ENCODE peak calls at places on chromosome 13, in eight cellular contexts. One of them, this sample, is unnamed.

GRCh38 chr13:90445179-90445578 is 902.3 kb upstream of the MIR17HG start:
- DNase-seq in choroid plexus epithelial cell: peak; percentile 94
- DNase-seq in heart right ventricle: no peak
- DNase-seq in GM13976: no peak
- DNase-seq in HFFc6: peak; percentile 87
- DNase-seq in GM12878: no peak
- DNase-seq in CD4-positive, alpha-beta T cell: no peak
- DNase-seq in cardiac muscle cell: peak; percentile 95
- DNase-seq in this sample: no peak

GRCh38 chr13:111548301-111548700 is 227.9 kb downstream of the TEX29 start:
- DNase-seq in cardiac muscle cell: no peak
- DNase-seq in GM13976: no peak
- DNase-seq in choroid plexus epithelial cell: no peak
- DNase-seq in CD4-positive, alpha-beta T cell: no peak
- DNase-seq in GM12878: no peak
- DNase-seq in HFFc6: no peak
- DNase-seq in heart right ventricle: no peak
- DNase-seq in this sample: no peak

GRCh38 chr13:38325426-38325825 is 24.2 kb upstream of the UFM1 start:
- DNase-seq in CD4-positive, alpha-beta T cell: no peak
- DNase-seq in GM12878: no peak
- DNase-seq in choroid plexus epithelial cell: no peak
- DNase-seq in cardiac muscle cell: no peak
- DNase-seq in heart right ventricle: no peak
- DNase-seq in GM13976: no peak
- DNase-seq in HFFc6: no peak
- DNase-seq in this sample: no peak

GRCh38 chr13:106083620-106084350 is 451.7 kb downstream of the EFNB2 start:
- DNase-seq in heart right ventricle: peak; percentile 32
- DNase-seq in HFFc6: peak; percentile 44
- DNase-seq in cardiac muscle cell: peak; percentile 62
- DNase-seq in CD4-positive, alpha-beta T cell: no peak
- DNase-seq in choroid plexus epithelial cell: peak; percentile 78
- DNase-seq in GM13976: peak; percentile 40
- DNase-seq in GM12878: no peak
- DNase-seq in this sample: peak; percentile 13

GRCh38 chr13:111270765-111271164 is 49.7 kb upstream of the TEX29 start:
- DNase-seq in cardiac muscle cell: no peak
- DNase-seq in GM13976: no peak
- DNase-seq in GM12878: no peak
- DNase-seq in heart right ventricle: no peak
- DNase-seq in choroid plexus epithelial cell: peak; percentile 59
- DNase-seq in HFFc6: peak; percentile 53
- DNase-seq in CD4-positive, alpha-beta T cell: no peak
- DNase-seq in this sample: no peak

GRCh38 chr13:72853000-72853399 is 71.1 kb downstream of the PIBF1 start:
- DNase-seq in HFFc6: no peak
- DNase-seq in GM12878: no peak
- DNase-seq in GM13976: no peak
- DNase-seq in heart right ventricle: no peak
- DNase-seq in cardiac muscle cell: peak; percentile 37
- DNase-seq in CD4-positive, alpha-beta T cell: no peak
- DNase-seq in choroid plexus epithelial cell: peak; percentile 13
- DNase-seq in this sample: no peak

GRCh38 chr13:109869312-109870237 is 83.2 kb upstream of the IRS2 start:
- DNase-seq in HFFc6: peak; percentile 16
- DNase-seq in GM13976: no peak
- DNase-seq in CD4-positive, alpha-beta T cell: peak; percentile 2
- DNase-seq in choroid plexus epithelial cell: peak; percentile 62
- DNase-seq in heart right ventricle: peak; percentile 80
- DNase-seq in GM12878: no peak
- DNase-seq in cardiac muscle cell: peak; percentile 84
- DNase-seq in this sample: no peak

GRCh38 chr13:32840113-32840512 is 176.1 kb upstream of the KL start:
- DNase-seq in GM13976: no peak
- DNase-seq in heart right ventricle: no peak
- DNase-seq in choroid plexus epithelial cell: no peak
- DNase-seq in CD4-positive, alpha-beta T cell: no peak
- DNase-seq in cardiac muscle cell: no peak
- DNase-seq in GM12878: no peak
- DNase-seq in HFFc6: no peak
- DNase-seq in this sample: no peak

GRCh38 chr13:19083340-19083739 is 98.3 kb downstream of the TUBA3C start:
- DNase-seq in GM12878: no peak
- DNase-seq in GM13976: no peak
- DNase-seq in heart right ventricle: no peak
- DNase-seq in HFFc6: no peak
- DNase-seq in cardiac muscle cell: no peak
- DNase-seq in CD4-positive, alpha-beta T cell: no peak
- DNase-seq in choroid plexus epithelial cell: no peak
- DNase-seq in this sample: no peak

GRCh38 chr13:89115307-89115706 is 1444.1 kb downstream of the SLITRK5 start:
- DNase-seq in GM12878: no peak
- DNase-seq in HFFc6: no peak
- DNase-seq in choroid plexus epithelial cell: no peak
- DNase-seq in GM13976: no peak
- DNase-seq in CD4-positive, alpha-beta T cell: no peak
- DNase-seq in cardiac muscle cell: no peak
- DNase-seq in heart right ventricle: no peak
- DNase-seq in this sample: no peak

GRCh38 chr13:70755411-70755810 is 647.2 kb upstream of the KLHL1 start:
- DNase-seq in choroid plexus epithelial cell: no peak
- DNase-seq in GM13976: no peak
- DNase-seq in HFFc6: no peak
- DNase-seq in GM12878: no peak
- DNase-seq in heart right ventricle: no peak
- DNase-seq in cardiac muscle cell: no peak
- DNase-seq in CD4-positive, alpha-beta T cell: no peak
- DNase-seq in this sample: no peak

GRCh38 chr13:72530471-72530870 is 197.0 kb downstream of the MZT1 start:
- DNase-seq in GM13976: no peak
- DNase-seq in cardiac muscle cell: no peak
- DNase-seq in choroid plexus epithelial cell: peak; percentile 61
- DNase-seq in GM12878: no peak
- DNase-seq in heart right ventricle: no peak
- DNase-seq in CD4-positive, alpha-beta T cell: no peak
- DNase-seq in HFFc6: no peak
- DNase-seq in this sample: no peak

GRCh38 chr13:63024458-63024857 is 1608.8 kb upstream of the PCDH20 start:
- DNase-seq in cardiac muscle cell: no peak
- DNase-seq in heart right ventricle: no peak
- DNase-seq in choroid plexus epithelial cell: peak; percentile 56
- DNase-seq in CD4-positive, alpha-beta T cell: no peak
- DNase-seq in GM13976: no peak
- DNase-seq in GM12878: no peak
- DNase-seq in HFFc6: no peak
- DNase-seq in this sample: no peak

GRCh38 chr13:65856464-65856863 is 1373.7 kb downstream of the PCDH9 start:
- DNase-seq in heart right ventricle: no peak
- DNase-seq in HFFc6: peak; percentile 14
- DNase-seq in choroid plexus epithelial cell: peak; percentile 82
- DNase-seq in GM13976: no peak
- DNase-seq in GM12878: no peak
- DNase-seq in cardiac muscle cell: peak; percentile 17
- DNase-seq in CD4-positive, alpha-beta T cell: no peak
- DNase-seq in this sample: no peak

GRCh38 chr13:65855276-65855675 is 1374.9 kb downstream of the PCDH9 start:
- DNase-seq in CD4-positive, alpha-beta T cell: no peak
- DNase-seq in GM13976: no peak
- DNase-seq in GM12878: no peak
- DNase-seq in cardiac muscle cell: peak; percentile 34
- DNase-seq in HFFc6: no peak
- DNase-seq in heart right ventricle: no peak
- DNase-seq in choroid plexus epithelial cell: peak; percentile 67
- DNase-seq in this sample: no peak

DNA sequence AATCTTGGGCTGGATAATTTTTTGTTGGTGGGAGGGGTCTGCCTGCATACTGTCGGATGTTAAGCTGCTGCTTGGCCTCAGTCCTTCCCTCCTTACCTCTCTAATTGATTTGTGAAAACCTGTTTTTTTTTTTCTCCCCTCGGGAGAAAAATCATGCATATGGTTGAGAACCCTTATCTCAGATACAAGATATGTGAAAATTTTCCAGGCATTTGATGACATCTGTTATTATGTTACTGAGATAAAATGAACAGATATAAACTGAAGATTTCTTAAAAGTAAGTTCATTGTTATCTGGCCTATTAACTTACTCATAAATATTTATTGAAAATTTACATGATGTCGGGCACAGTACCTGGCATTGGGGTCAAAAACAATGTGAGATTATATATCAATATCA is 1375.7 kb downstream of the PCDH9 start:
- DNase-seq in choroid plexus epithelial cell: no peak
- DNase-seq in CD4-positive, alpha-beta T cell: no peak
- DNase-seq in HFFc6: no peak
- DNase-seq in heart right ventricle: no peak
- DNase-seq in GM12878: no peak
- DNase-seq in cardiac muscle cell: no peak
- DNase-seq in GM13976: no peak
- DNase-seq in this sample: no peak
- TF ChIP-seq CTCF in choroid plexus epithelial cell: no peak
- TF ChIP-seq CTCF in CD4-positive, alpha-beta T cell: no peak
- TF ChIP-seq CTCF in HFFc6: no peak
- TF ChIP-seq CTCF in heart right ventricle: no peak
- TF ChIP-seq CTCF in GM12878: no peak
- TF ChIP-seq CTCF in cardiac muscle cell: no peak
- TF ChIP-seq CTCF in GM13976: no peak
- TF ChIP-seq CTCF in this sample: no peak

GRCh38 chr13:44972956-44973581 is 16.2 kb downstream of the NUFIP1 start:
- DNase-seq in heart right ventricle: no peak
- DNase-seq in GM13976: no peak
- DNase-seq in choroid plexus epithelial cell: peak; percentile 55
- DNase-seq in HFFc6: peak; percentile 27
- DNase-seq in CD4-positive, alpha-beta T cell: no peak
- DNase-seq in GM12878: no peak
- DNase-seq in cardiac muscle cell: peak; percentile 58
- DNase-seq in this sample: no peak
- TF ChIP-seq CTCF in heart right ventricle: peak; percentile 59
- TF ChIP-seq CTCF in GM13976: no peak
- TF ChIP-seq CTCF in choroid plexus epithelial cell: peak; percentile 39
- TF ChIP-seq CTCF in HFFc6: peak; percentile 87
- TF ChIP-seq CTCF in CD4-positive, alpha-beta T cell: peak; percentile 70
- TF ChIP-seq CTCF in GM12878: peak; percentile 16
- TF ChIP-seq CTCF in cardiac muscle cell: peak; percentile 54
- TF ChIP-seq CTCF in this sample: peak; percentile 40

GRCh38 chr13:99196466-99197256 is 4.0 kb upstream of the UBAC2 start:
- DNase-seq in choroid plexus epithelial cell: peak; percentile 30
- DNase-seq in GM12878: no peak
- DNase-seq in GM13976: no peak
- DNase-seq in heart right ventricle: no peak
- DNase-seq in HFFc6: no peak
- DNase-seq in CD4-positive, alpha-beta T cell: no peak
- DNase-seq in cardiac muscle cell: no peak
- DNase-seq in this sample: no peak
- TF ChIP-seq CTCF in choroid plexus epithelial cell: peak; percentile 41
- TF ChIP-seq CTCF in GM12878: peak; percentile 24
- TF ChIP-seq CTCF in GM13976: no peak
- TF ChIP-seq CTCF in heart right ventricle: no peak
- TF ChIP-seq CTCF in HFFc6: peak; percentile 53
- TF ChIP-seq CTCF in CD4-positive, alpha-beta T cell: peak; percentile 60
- TF ChIP-seq CTCF in cardiac muscle cell: peak; percentile 6
- TF ChIP-seq CTCF in this sample: peak; percentile 33

DNA sequence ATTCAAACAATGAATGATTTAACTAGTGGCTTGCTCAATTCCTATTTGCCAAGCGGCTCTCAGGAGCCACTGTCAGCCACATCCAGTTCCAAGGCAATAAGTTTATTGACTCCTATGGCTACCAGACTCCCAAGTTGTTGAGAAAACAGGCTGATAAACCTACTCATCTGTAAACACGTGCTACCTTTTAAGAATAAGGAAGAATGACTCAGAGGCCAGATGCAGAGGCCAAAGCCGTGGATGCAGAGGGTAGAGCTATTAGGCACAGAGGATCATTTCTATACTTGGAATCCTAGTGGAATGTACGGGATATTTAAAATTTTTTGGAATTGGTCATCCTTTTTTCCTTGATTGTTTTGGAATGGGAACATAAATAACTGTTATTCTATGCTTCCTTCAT is 1921.1 kb downstream of the OLFM4 start:
- DNase-seq in GM12878: no peak
- DNase-seq in choroid plexus epithelial cell: no peak
- DNase-seq in GM13976: no peak
- DNase-seq in CD4-positive, alpha-beta T cell: no peak
- DNase-seq in HFFc6: no peak
- DNase-seq in cardiac muscle cell: no peak
- DNase-seq in heart right ventricle: no peak
- DNase-seq in this sample: no peak
- TF ChIP-seq CTCF in GM12878: no peak
- TF ChIP-seq CTCF in choroid plexus epithelial cell: no peak
- TF ChIP-seq CTCF in GM13976: no peak
- TF ChIP-seq CTCF in CD4-positive, alpha-beta T cell: no peak
- TF ChIP-seq CTCF in HFFc6: no peak
- TF ChIP-seq CTCF in cardiac muscle cell: no peak
- TF ChIP-seq CTCF in heart right ventricle: no peak
- TF ChIP-seq CTCF in this sample: no peak

GRCh38 chr13:45812599-45813372 is 38.8 kb downstream of the SIAH3 start:
- DNase-seq in choroid plexus epithelial cell: no peak
- DNase-seq in HFFc6: no peak
- DNase-seq in GM12878: no peak
- DNase-seq in cardiac muscle cell: no peak
- DNase-seq in CD4-positive, alpha-beta T cell: no peak
- DNase-seq in GM13976: no peak
- DNase-seq in heart right ventricle: no peak
- DNase-seq in this sample: no peak

GRCh38 chr13:45809810-45810394 is 41.7 kb downstream of the SIAH3 start:
- DNase-seq in cardiac muscle cell: no peak
- DNase-seq in GM12878: no peak
- DNase-seq in CD4-positive, alpha-beta T cell: no peak
- DNase-seq in heart right ventricle: no peak
- DNase-seq in HFFc6: no peak
- DNase-seq in choroid plexus epithelial cell: no peak
- DNase-seq in GM13976: no peak
- DNase-seq in this sample: no peak

GRCh38 chr13:45811891-45812583 is 39.5 kb downstream of the SIAH3 start:
- DNase-seq in GM12878: no peak
- DNase-seq in cardiac muscle cell: no peak
- DNase-seq in HFFc6: no peak
- DNase-seq in GM13976: no peak
- DNase-seq in choroid plexus epithelial cell: no peak
- DNase-seq in heart right ventricle: no peak
- DNase-seq in CD4-positive, alpha-beta T cell: no peak
- DNase-seq in this sample: no peak

DNA sequence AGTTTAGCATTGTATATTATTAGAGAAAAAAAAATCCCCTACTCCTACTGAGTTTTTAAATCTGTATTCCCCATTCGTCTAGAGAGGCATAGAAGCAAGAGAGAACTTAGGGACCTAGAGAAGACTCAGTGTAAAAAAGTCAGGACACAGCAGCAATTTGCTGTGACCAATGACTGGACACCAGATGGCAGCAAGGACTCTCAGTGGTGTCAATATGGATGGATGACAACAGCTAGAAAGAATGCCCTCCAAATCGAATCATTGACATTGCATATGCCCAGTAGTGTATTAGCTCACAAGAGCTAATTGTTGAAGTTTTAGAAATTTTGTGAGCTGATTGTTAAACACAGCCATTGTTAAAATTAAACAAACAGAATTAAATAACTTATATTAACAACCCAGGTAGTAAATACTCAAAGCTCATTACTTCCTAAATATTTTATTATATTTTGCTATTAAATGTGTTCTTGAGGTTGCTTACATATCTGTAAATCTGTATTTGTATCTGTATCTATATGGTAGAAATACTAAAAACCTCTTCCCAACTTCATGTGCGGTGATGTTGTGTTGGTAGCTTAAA is 43.9 kb downstream of the SIAH3 start:
- DNase-seq in cardiac muscle cell: peak; percentile 56
- DNase-seq in GM12878: peak; percentile 8
- DNase-seq in choroid plexus epithelial cell: peak; percentile 66
- DNase-seq in heart right ventricle: peak; percentile 29
- DNase-seq in HFFc6: peak; percentile 33
- DNase-seq in CD4-positive, alpha-beta T cell: peak; percentile 14
- DNase-seq in GM13976: peak; percentile 62
- DNase-seq in this sample: peak; percentile 60
- TF ChIP-seq CTCF in cardiac muscle cell: peak; percentile 48
- TF ChIP-seq CTCF in GM12878: peak; percentile 54
- TF ChIP-seq CTCF in choroid plexus epithelial cell: peak; percentile 69
- TF ChIP-seq CTCF in heart right ventricle: peak; percentile 60
- TF ChIP-seq CTCF in HFFc6: peak; percentile 71
- TF ChIP-seq CTCF in CD4-positive, alpha-beta T cell: peak; percentile 58
- TF ChIP-seq CTCF in GM13976: peak; percentile 77
- TF ChIP-seq CTCF in this sample: peak; percentile 72